ENCODE peak calls at places on chromosome 3, in five cellular contexts. Z is anterior cingulate cortex; D is lung microvascular endothelial cell; P is M059J; M is stimulated activated CD4-positive, alpha-beta T cell treated with anti-CD3 and anti-CD28 coated beads, Interleukin-12 subunit alpha, Interleukin-12 subunit beta, amount 100 ng/mL, for 4 hours. N is an unnamed sample.
A peak's percentile ranks its signal among the peaks of the same experiment; 100 is the strongest.

GRCh38 chr3:141039573-141039972 is 11.6 kb upstream of the SPSB4 start:
- DNase-seq in Z (no peak), D (no peak), P (no peak), M (no peak), N (no peak)

GRCh38 chr3:189809583-189809982 is 178.4 kb downstream of the TP63 start:
- DNase-seq in Z (no peak), D (no peak), P (no peak), M (no peak), N (no peak)

GRCh38 chr3:124935794-124936542 is 1.4 kb upstream of the MUC13 start:
- DNase-seq in Z (no peak), D (no peak), P (no peak), M (no peak), N (no peak)

GRCh38 chr3:7171493-7171892 is 310.6 kb downstream of the GRM7 start:
- DNase-seq in Z (no peak), D (no peak), P (no peak), M (no peak), N (no peak)

GRCh38 chr3:184602406-184603155 is 41.0 kb downstream of the EPHB3 start:
- DNase-seq in Z (no peak), D (no peak), P (no peak), M (no peak), N (no peak)

GRCh38 chr3:66047321-66048050 is 8.8 kb upstream of the MAGI1 start:
- DNase-seq in Z (no peak), D (no peak), P (peak; percentile 71), M (no peak), N (no peak)

GRCh38 chr3:129310111-129310601 is 31.5 kb downstream of the HMCES start:
- DNase-seq in Z (no peak), D (peak; percentile 87), P (no peak), M (no peak), N (no peak)

GRCh38 chr3:4323246-4324027 is 20.3 kb downstream of the SETMAR start:
- DNase-seq in Z (no peak), D (no peak), P (no peak), M (no peak), N (no peak)

GRCh38 chr3:17632401-17633100 is 109.9 kb downstream of the TBC1D5 start:
- DNase-seq in Z (no peak), D (no peak), P (peak; percentile 70), M (no peak), N (no peak)

GRCh38 chr3:111152506-111152905 is 80.9 kb downstream of the NECTIN3 start:
- DNase-seq in Z (no peak), D (no peak), P (peak; percentile 12), M (no peak), N (no peak)

GRCh38 chr3:51974277-51974962 is 444 bp upstream of the ABHD14A start:
- DNase-seq in Z (no peak), D (peak; percentile 23), P (no peak), M (no peak), N (no peak)

GRCh38 chr3:48194446-48195071 is 6.3 kb upstream of the CDC25A start:
- DNase-seq in Z (peak; percentile 48), D (peak; percentile 57), P (peak; percentile 57), M (no peak), N (no peak)

GRCh38 chr3:121748638-121749275 is 784 bp downstream of the GOLGB1 start:
- DNase-seq in Z (no peak), D (peak; percentile 79), P (peak; percentile 66), M (no peak), N (no peak)

GRCh38 chr3:108662141-108662738 is 72.7 kb downstream of the DZIP3 start:
- DNase-seq in Z (peak; percentile 71), D (peak; percentile 86), P (peak; percentile 66), M (no peak), N (no peak)

GRCh38 chr3:197858598-197858997 is 67.5 kb downstream of the LRCH3 start:
- DNase-seq in Z (no peak), D (no peak), P (no peak), M (no peak), N (no peak)

GRCh38 chr3:16877527-16877926 is 7.2 kb upstream of the PLCL2 start:
- DNase-seq in Z (no peak), D (no peak), P (no peak), M (no peak), N (no peak)

GRCh38 chr3:192940129-192940528 is 22.5 kb upstream of the MB21D2 start:
- DNase-seq in Z (no peak), D (no peak), P (peak; percentile 74), M (no peak), N (no peak)

GRCh38 chr3:38247366-38248035 is 18.1 kb upstream of the SLC22A13 start:
- DNase-seq in Z (no peak), D (peak; percentile 31), P (peak; percentile 86), M (no peak), N (no peak)

GRCh38 chr3:172840913-172841312 is 90.4 kb downstream of the ECT2 start:
- DNase-seq in Z (no peak), D (no peak), P (no peak), M (no peak), N (no peak)

GRCh38 chr3:130341882-130342281 is 3.6 kb upstream of the COL6A5 start:
- DNase-seq in Z (no peak), D (no peak), P (no peak), M (no peak), N (no peak)

GRCh38 chr3:170801597-170801996 is 68.4 kb downstream of the RPL22L1 start:
- DNase-seq in Z (no peak), D (no peak), P (peak; percentile 37), M (no peak), N (no peak)

GRCh38 chr3:197793246-197793645 is 2.2 kb downstream of the LRCH3 start:
- DNase-seq in Z (no peak), D (peak; percentile 76), P (peak; percentile 37), M (no peak), N (no peak)

GRCh38 chr3:141784096-141784495 is 20.9 kb downstream of the GRK7 start:
- DNase-seq in Z (no peak), D (no peak), P (no peak), M (no peak), N (no peak)

N was measured in occipital lobe.